ENCODE peak calls at places on chromosome 21, in four cellular contexts. J, U, F and P are unnamed samples.

GRCh38 chr21:34110594-34111202 is 37.3 kb downstream of the MRPS6 start:
- DNase-seq in F (no peak), U (no peak), J (no peak), P (peak)

GRCh38 chr21:27734146-27734545 is 767.3 kb upstream of the ADAMTS5 start:
- DNase-seq in J (no peak), F (no peak), U (no peak), P (no peak)

GRCh38 chr21:38333290-38334272 is 76.8 kb downstream of the KCNJ15 start:
- DNase-seq in J (no peak), U (no peak), F (no peak), P (no peak)

GRCh38 chr21:38354231-38354630 is 97.4 kb downstream of the KCNJ15 start:
- DNase-seq in F (no peak), U (no peak), J (no peak), P (no peak)

GRCh38 chr21:40846057-40846456 is 901 bp downstream of the DSCAM start:
- DNase-seq in U (no peak), J (no peak), F (no peak), P (no peak)

GRCh38 chr21:29849735-29850176 is 90.0 kb downstream of the GRIK1 start:
- DNase-seq in U (peak), F (peak), J (no peak), P (peak)

GRCh38 chr21:33088384-33088783 is 18.4 kb downstream of the OLIG1 start:
- DNase-seq in U (no peak), J (no peak), F (no peak), P (no peak)

GRCh38 chr21:44924611-44925010 is 3.9 kb upstream of the ITGB2 start:
- DNase-seq in U (no peak), J (no peak), F (no peak), P (no peak)

GRCh38 chr21:33761104-33762036 is 119.1 kb downstream of the ITSN1 start:
- DNase-seq in J (peak), U (no peak), F (peak), P (peak)

GRCh38 chr21:36640260-36641244 is 58.4 kb upstream of the SIM2 start:
- DNase-seq in J (no peak), U (no peak), F (no peak), P (no peak)

GRCh38 chr21:36699026-36699545 is at the start of gene SIM2:
- DNase-seq in U (peak), F (no peak), J (peak), P (peak)

GRCh38 chr21:34881894-34882371 is 167.2 kb downstream of the RUNX1 start:
- DNase-seq in J (no peak), U (no peak), F (no peak), P (no peak)

GRCh38 chr21:36385233-36385908 is at the start of gene CHAF1B:
- DNase-seq in J (peak), U (peak), F (peak), P (peak)

GRCh38 chr21:37153935-37154350 is 80.9 kb downstream of the TTC3 start:
- DNase-seq in F (peak), U (no peak), J (no peak), P (no peak)

GRCh38 chr21:36323032-36323431 is 3.0 kb downstream of the MORC3 start:
- DNase-seq in J (no peak), U (no peak), F (no peak), P (peak)

GRCh38 chr21:27681038-27681437 is 714.1 kb upstream of the ADAMTS5 start:
- DNase-seq in U (no peak), F (no peak), J (no peak), P (no peak)

DNA sequence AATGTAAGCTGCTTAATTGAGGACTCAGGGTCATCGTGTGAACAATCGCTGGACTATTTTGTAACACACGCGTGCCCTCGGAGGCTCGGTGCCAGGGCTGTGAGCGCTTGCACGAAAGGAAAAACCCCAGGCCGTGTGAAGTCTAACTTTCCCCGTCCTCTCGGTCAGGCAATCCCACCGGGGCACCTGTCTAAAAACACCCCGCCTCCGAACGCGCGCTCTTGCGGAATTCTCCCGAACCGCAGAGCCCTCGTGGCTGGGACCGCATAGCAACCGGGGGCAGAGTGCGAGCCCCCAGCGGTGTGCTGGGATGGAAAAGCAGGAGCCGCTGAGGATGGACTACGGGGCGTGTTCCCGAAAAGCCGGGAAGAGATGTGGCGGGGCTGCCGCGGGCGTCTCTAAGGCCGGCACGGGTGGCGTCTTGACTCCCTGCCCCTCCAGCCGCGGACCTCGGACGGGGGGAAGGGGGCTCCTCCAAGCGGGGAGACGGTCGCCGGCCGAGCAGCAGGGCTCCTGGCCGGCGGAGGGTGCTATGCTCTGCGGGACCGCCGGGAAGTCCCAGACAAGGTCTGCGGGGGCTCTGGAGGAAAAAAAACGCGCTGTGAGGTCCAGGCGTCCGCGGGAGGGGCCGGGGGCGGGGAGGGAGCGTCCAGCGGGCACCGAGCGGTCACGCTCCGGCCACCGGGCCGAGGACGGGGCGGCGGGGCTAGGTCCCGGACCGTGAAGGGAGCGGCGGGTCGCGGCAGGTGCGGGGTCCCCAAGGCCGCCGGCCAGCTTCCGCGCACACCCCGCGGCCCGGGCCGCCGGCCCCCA is 936 bp downstream of the ZBTB21 start:
- DNase-seq in J (no peak), U (peak), F (peak), P (no peak)
- TF ChIP-seq ELF1 in J (no peak), U (no peak), F (no peak), P (no peak)

DNA sequence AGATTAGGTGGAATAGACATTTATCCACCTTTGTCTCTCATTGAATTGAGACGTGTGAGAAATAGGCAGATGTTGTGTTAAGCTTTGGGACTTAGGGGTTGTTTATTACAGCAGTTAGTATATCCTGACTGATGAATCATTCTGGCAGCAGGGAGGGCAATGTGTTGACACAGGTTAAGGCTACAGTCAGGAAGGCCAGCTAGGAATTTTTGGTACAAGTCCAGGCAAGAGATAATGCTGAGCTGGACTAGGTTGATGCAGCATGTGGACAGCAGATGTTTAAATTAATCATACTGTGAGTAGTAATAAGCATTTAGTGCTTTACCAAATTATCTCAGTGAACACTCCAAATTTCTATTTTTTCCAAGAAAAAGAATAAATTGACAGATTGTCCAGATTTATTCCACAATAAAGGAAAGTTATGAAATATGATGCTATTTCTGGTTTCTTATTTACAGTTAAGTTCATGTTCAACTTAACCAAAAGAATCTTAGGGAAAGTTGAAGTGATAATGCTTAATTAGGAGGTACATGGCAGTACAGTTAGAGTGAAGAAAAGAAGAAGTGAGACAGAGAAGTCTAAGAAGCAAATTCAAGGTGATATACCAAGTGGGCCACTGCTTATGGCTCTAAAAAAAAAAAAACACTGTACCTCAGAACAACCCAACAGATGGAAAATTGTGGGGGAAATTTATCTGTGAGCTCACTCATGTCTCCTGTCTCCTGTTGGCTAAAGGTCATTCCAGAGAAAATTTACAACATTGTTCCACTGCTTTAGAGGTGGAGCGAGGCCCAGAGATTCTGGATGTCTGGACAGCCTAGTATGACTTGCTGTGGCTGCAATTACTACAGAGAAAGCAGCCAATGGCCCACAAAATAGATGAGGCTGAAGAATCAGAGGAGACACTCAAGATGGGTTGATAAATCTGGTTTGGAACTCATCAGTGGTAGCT is 102.7 kb upstream of the C21orf91 start:
- DNase-seq in U (peak), J (no peak), F (no peak), P (no peak)
- TF ChIP-seq ELF1 in U (no peak), J (no peak), F (no peak), P (no peak)

GRCh38 chr21:46368533-46369285 is 44.8 kb downstream of the PCNT start:
- DNase-seq in U (no peak), F (no peak), J (no peak), P (no peak)
- TF ChIP-seq ELF1 in U (no peak), F (no peak), J (no peak), P (no peak)

GRCh38 chr21:16427587-16428087 is 697.9 kb downstream of the USP25 start:
- DNase-seq in U (no peak), F (no peak), J (no peak), P (no peak)
- TF ChIP-seq ELF1 in U (no peak), F (no peak), J (no peak), P (no peak)